ENCODE peak calls at places on chromosomes 5 and 9, in seven cellular contexts. W, Q, L, H, U, B and G are unnamed samples.
A peak's percentile ranks its signal among the peaks of the same experiment; 100 is the strongest.

GRCh38 chr9:136627703-136628102 is 35.0 kb upstream of the EGFL7 start:
- DNase-seq in B (no peak), W (no peak), U (no peak), L (peak; percentile 32), H (no peak), Q (no peak), G (no peak)

GRCh38 chr9:37503736-37504135 is 18.0 kb downstream of the POLR1E start:
- DNase-seq in Q (no peak), W (no peak), H (peak; percentile 16), U (no peak), L (no peak), B (no peak), G (no peak)

GRCh38 chr9:135914921-135915320 is 7.6 kb upstream of the CAMSAP1 start:
- DNase-seq in Q (no peak), W (peak; percentile 8), L (no peak), B (no peak), H (peak; percentile 90), U (no peak), G (no peak)

GRCh38 chr5:181190711-181191525 is 14.1 kb downstream of the TRIM7 start:
- DNase-seq in Q (peak; percentile 46), U (peak; percentile 62), B (no peak), W (peak; percentile 63), H (no peak), L (peak; percentile 52), G (peak; percentile 47)

GRCh38 chr5:119453045-119453383 is 717 bp downstream of the HSD17B4 start:
- DNase-seq in Q (no peak), L (peak; percentile 36), B (no peak), U (no peak), W (no peak), H (peak; percentile 38), G (no peak)

GRCh38 chr9:6567140-6567591 is 78.4 kb downstream of the GLDC start:
- DNase-seq in Q (no peak), L (no peak), U (no peak), H (peak; percentile 97), B (peak; percentile 70), W (no peak), G (no peak)

GRCh38 chr9:1869843-1870242 is 145.3 kb upstream of the SMARCA2 start:
- DNase-seq in H (no peak), L (no peak), B (no peak), Q (peak; percentile 14), U (peak; percentile 55), W (no peak), G (no peak)

GRCh38 chr9:115034801-115035200 is 83.2 kb downstream of the TNC start:
- DNase-seq in B (peak; percentile 73), H (peak; percentile 90), U (no peak), W (no peak), L (no peak), Q (no peak), G (no peak)

GRCh38 chr9:12859704-12860251 is 85.0 kb downstream of the LURAP1L start:
- DNase-seq in B (no peak), H (peak; percentile 78), L (peak; percentile 34), W (no peak), U (no peak), Q (no peak), G (no peak)

GRCh38 chr5:27706832-27707231 is 668.4 kb upstream of the CDH9 start:
- DNase-seq in H (no peak), W (no peak), L (no peak), B (no peak), Q (no peak), U (no peak), G (no peak)

GRCh38 chr5:141636106-141636412 is 590 bp downstream of the HDAC3 start:
- DNase-seq in L (no peak), H (no peak), U (no peak), B (no peak), Q (no peak), W (no peak), G (no peak)

GRCh38 chr5:3597727-3598082 is 2.1 kb downstream of the IRX1 start:
- DNase-seq in W (no peak), H (no peak), Q (no peak), U (no peak), L (no peak), B (no peak), G (no peak)

GRCh38 chr5:86403190-86403589 is 214.6 kb upstream of the COX7C start:
- DNase-seq in Q (no peak), L (no peak), U (no peak), B (no peak), W (no peak), H (no peak), G (no peak)

GRCh38 chr9:96856363-96857286 is 2.3 kb upstream of the ZNF782 start:
- DNase-seq in Q (peak; percentile 70), U (peak; percentile 74), W (peak; percentile 71), B (peak; percentile 37), H (peak; percentile 67), L (peak; percentile 57), G (no peak)

GRCh38 chr5:9361835-9362234 is 184.0 kb downstream of the SEMA5A start:
- DNase-seq in H (peak; percentile 46), U (peak; percentile 79), B (no peak), L (peak; percentile 38), Q (peak; percentile 51), W (peak; percentile 57), G (no peak)

GRCh38 chr5:159824188-159825153 is 91.8 kb upstream of the ADRA1B start:
- DNase-seq in L (no peak), U (no peak), Q (no peak), H (no peak), W (no peak), B (no peak), G (no peak)

GRCh38 chr5:30525353-30525752 is 668.1 kb upstream of the CDH6 start:
- DNase-seq in Q (no peak), B (no peak), W (no peak), H (no peak), U (no peak), L (no peak), G (no peak)

GRCh38 chr9:87671478-87671877 is 54.4 kb upstream of the CTSL start:
- DNase-seq in L (no peak), B (no peak), H (no peak), W (no peak), U (no peak), Q (no peak), G (no peak)

GRCh38 chr5:77437194-77437593 is 54.9 kb downstream of the WDR41 start:
- DNase-seq in Q (no peak), W (no peak), U (no peak), B (no peak), H (no peak), L (no peak), G (no peak)

GRCh38 chr5:180080670-180081280 is 9.2 kb upstream of the RNF130 start:
- DNase-seq in B (no peak), W (no peak), U (no peak), Q (no peak), L (no peak), H (no peak), G (no peak)

GRCh38 chr5:142748132-142748531 is 22.0 kb upstream of the ARHGAP26 start:
- DNase-seq in H (peak; percentile 24), U (no peak), Q (no peak), L (no peak), B (no peak), W (no peak), G (no peak)

GRCh38 chr9:14584571-14584970 is 108.7 kb downstream of the ZDHHC21 start:
- DNase-seq in L (no peak), H (no peak), Q (no peak), W (no peak), B (no peak), U (no peak), G (no peak)

GRCh38 chr5:176748967-176749935 is 61.1 kb upstream of the UNC5A start:
- DNase-seq in W (peak; percentile 26), B (no peak), U (no peak), L (no peak), Q (no peak), H (no peak), G (peak; percentile 27)

GRCh38 chr9:136191549-136192286 is 13.2 kb downstream of the LHX3 start:
- DNase-seq in W (no peak), U (no peak), H (no peak), Q (no peak), L (no peak), B (no peak), G (no peak)

GRCh38 chr5:14251733-14252132 is 108.6 kb downstream of the TRIO start:
- DNase-seq in B (no peak), U (no peak), W (no peak), L (no peak), Q (no peak), H (no peak), G (no peak)

GRCh38 chr9:131590449-131590848 is 45.1 kb downstream of the PRRT1B start:
- DNase-seq in L (no peak), W (no peak), U (no peak), B (no peak), H (no peak), Q (no peak), G (no peak)

GRCh38 chr9:5416962-5417361 is 20.8 kb downstream of the PLGRKT start:
- DNase-seq in L (no peak), H (no peak), Q (no peak), W (no peak), B (no peak), U (no peak), G (no peak)

GRCh38 chr5:36875051-36875788 is 1.3 kb upstream of the NIPBL start:
- DNase-seq in W (peak; percentile 62), H (peak; percentile 39), B (peak; percentile 23), U (peak; percentile 57), Q (peak; percentile 43), L (peak; percentile 51), G (no peak)